ENCODE peak calls at places on chromosome 5, in five cellular contexts. Q is CD8-positive, alpha-beta memory T cell; B is stimulated activated CD4-positive, alpha-beta T cell treated with anti-CD3 and anti-CD28 coated beads, Interleukin-1b, Interleukin-23, amount 100 ng/mL, for 48 hours; L is activated CD8-positive, alpha-beta T cell treated with anti-CD3 and anti-CD28 coated beads, Interleukin-2, amount 10 ng/mL, durations not matched to agents 7 days and 5 days; O is activated naive CD8-positive, alpha-beta T cell treated with anti-CD3 and anti-CD28 coated beads, Interleukin-2, amount 50 U/mL, for 24 hours. N is an unnamed sample.

GRCh38 chr5:171363846-171364245 is 23.8 kb upstream of the NPM1 start:
- DNase-seq in B (no peak), O (no peak), L (no peak), Q (no peak), N (no peak)

GRCh38 chr5:173925449-173926071 is 37.4 kb downstream of the CPEB4 start:
- DNase-seq in Q (peak; percentile 9), O (peak; percentile 51), B (no peak), L (peak; percentile 58), N (peak; percentile 18)

GRCh38 chr5:58452566-58453258 is 7.2 kb downstream of the PLK2 start:
- DNase-seq in B (no peak), O (no peak), Q (no peak), L (no peak), N (no peak)

GRCh38 chr5:150710165-150710564 is 9.3 kb upstream of the RBM22 start:
- DNase-seq in O (no peak), B (no peak), L (no peak), Q (no peak), N (no peak)

GRCh38 chr5:45399041-45399440 is 297.1 kb downstream of the HCN1 start:
- DNase-seq in L (no peak), B (no peak), O (no peak), Q (no peak), N (peak; percentile 8)

GRCh38 chr5:188488-189481 is 2.5 kb upstream of the LRRC14B start:
- DNase-seq in B (peak; percentile 88), L (peak; percentile 93), O (peak; percentile 90), Q (peak; percentile 79), N (peak; percentile 79)

GRCh38 chr5:165143727-165144210 is 1638.3 kb downstream of the MAT2B start:
- DNase-seq in O (no peak), B (no peak), L (no peak), Q (no peak), N (no peak)

GRCh38 chr5:72244862-72245371 is 75.1 kb downstream of the MRPS27 start:
- DNase-seq in Q (no peak), O (no peak), L (no peak), B (no peak), N (peak; percentile 44)

GRCh38 chr5:52830700-52831099 is 43.0 kb downstream of the ITGA1 start:
- DNase-seq in Q (no peak), O (no peak), B (no peak), L (no peak), N (no peak)

GRCh38 chr5:76537073-76537543 is 86.1 kb downstream of the F2RL2 start:
- DNase-seq in Q (no peak), B (no peak), L (no peak), O (no peak), N (no peak)

GRCh38 chr5:130773813-130774212 is 391.2 kb downstream of the HINT1 start:
- DNase-seq in L (no peak), B (no peak), O (no peak), Q (no peak), N (no peak)

GRCh38 chr5:141742866-141743651 is 61.0 kb upstream of the ARAP3 start:
- DNase-seq in O (peak; percentile 31), Q (no peak), B (no peak), L (peak; percentile 51), N (peak; percentile 50)

N was measured in NCI-H1092 treated with DMSO at 0.1 percent for 48 hours.